ENCODE peak calls at places on chromosomes 2 and 18, in eight cellular contexts. L is effector memory CD4-positive, alpha-beta T cell; F is H1; X is body of pancreas; Z is ovary; N is Peyer's patch; G is tibial artery; P is A549. Q is an unnamed sample. For H3K4me1, the result is how much of the 10 kb centered on the place peaks cover.

GRCh38 chr2:16241166-16242160 is 301.1 kb downstream of the MYCN start:
- DNase-seq in L (no peak), F (no peak), X (no peak), Z (no peak), N (no peak), G (peak), P (no peak), Q (no peak)

GRCh38 chr18:57533399-57533884 is 53.1 kb downstream of the FECH start:
- DNase-seq in L (no peak), F (no peak), X (no peak), Z (no peak), N (no peak), G (no peak), P (no peak), Q (no peak)

GRCh38 chr2:12412898-12413305 is 303.8 kb upstream of the TRIB2 start:
- DNase-seq in L (peak), F (no peak), X (no peak), Z (no peak), N (no peak), G (no peak), P (no peak), Q (no peak)

GRCh38 chr2:135411646-135412045 is 119.4 kb downstream of the ZRANB3 start:
- DNase-seq in L (no peak), F (no peak), X (no peak), Z (no peak), N (no peak), G (no peak), P (no peak), Q (no peak)

GRCh38 chr2:28958689-28959088 is 22.4 kb upstream of the TOGARAM2 start:
- DNase-seq in L (peak), F (no peak), X (peak), Z (peak), N (peak), G (no peak), P (peak), Q (peak)

GRCh38 chr2:15826273-15826717 is 114.1 kb upstream of the MYCN start:
- DNase-seq in L (no peak), F (no peak), X (no peak), Z (no peak), N (no peak), G (no peak), P (no peak), Q (no peak)

GRCh38 chr2:75710220-75710576 is 517 bp downstream of the GCFC2 start:
- DNase-seq in L (no peak), F (no peak), X (no peak), Z (no peak), N (no peak), G (no peak), P (no peak), Q (no peak)

GRCh38 chr2:55099878-55100820 is 49.9 kb upstream of the RTN4 start:
- DNase-seq in L (no peak), F (no peak), X (no peak), Z (no peak), N (no peak), G (no peak), P (no peak), Q (no peak)

GRCh38 chr2:44949329-44950151 is 8.0 kb downstream of the SIX3 start:
- DNase-seq in L (no peak), F (no peak), X (no peak), Z (no peak), N (no peak), G (no peak), P (no peak), Q (no peak)

GRCh38 chr2:17851731-17852585 is 26.5 kb upstream of the KCNS3 start:
- DNase-seq in L (no peak), F (no peak), X (peak), Z (no peak), N (peak), G (no peak), P (peak), Q (peak)

GRCh38 chr2:73925853-73926492 is 707 bp upstream of the DGUOK start:
- DNase-seq in L (no peak), F (no peak), X (peak), Z (no peak), N (peak), G (no peak), P (no peak), Q (no peak)

GRCh38 chr2:1653137-1653789 is 91.1 kb downstream of the PXDN start:
- DNase-seq in L (no peak), F (no peak), X (peak), Z (peak), N (peak), G (peak), P (no peak), Q (no peak)

GRCh38 chr2:65374999-65375398 is 57.4 kb downstream of the SPRED2 start:
- DNase-seq in L (no peak), F (no peak), X (no peak), Z (no peak), N (no peak), G (no peak), P (no peak), Q (no peak)

GRCh38 chr18:79481041-79481790 is 85.5 kb downstream of the NFATC1 start:
- DNase-seq in L (no peak), F (no peak), X (no peak), Z (no peak), N (peak), G (peak), P (no peak), Q (no peak)

GRCh38 chr2:9771101-9771449 is 72.2 kb upstream of the TAF1B start:
- DNase-seq in L (no peak), F (no peak), X (no peak), Z (no peak), N (no peak), G (peak), P (no peak), Q (no peak)

GRCh38 chr2:202432776-202433175 is 56.6 kb downstream of the BMPR2 start:
- DNase-seq in L (no peak), F (no peak), X (no peak), Z (no peak), N (no peak), G (no peak), P (no peak), Q (no peak)

GRCh38 chr2:208069186-208069585 is 43.9 kb upstream of the PLEKHM3 start:
- DNase-seq in L (no peak), F (no peak), X (no peak), Z (no peak), N (no peak), G (no peak), P (no peak), Q (no peak)

GRCh38 chr18:21038201-21038600 is 73.4 kb downstream of the ROCK1 start:
- DNase-seq in L (no peak), F (no peak), X (no peak), Z (no peak), N (no peak), G (no peak), P (no peak), Q (no peak)

GRCh38 chr2:14831458-14831857 is 198.9 kb downstream of the LRATD1 start:
- DNase-seq in L (no peak), F (no peak), X (no peak), Z (no peak), N (no peak), G (no peak), P (no peak), Q (no peak)

GRCh38 chr2:200615247-200615646 is 29.4 kb downstream of the AOX1 start:
- DNase-seq in L (no peak), F (no peak), X (no peak), Z (no peak), N (no peak), G (no peak), P (peak), Q (no peak)

GRCh38 chr2:97907667-97908066 is 88.1 kb downstream of the TMEM131 start:
- DNase-seq in L (no peak), F (no peak), X (no peak), Z (no peak), N (no peak), G (no peak), P (no peak), Q (no peak)

GRCh38 chr2:38076250-38076709 is 329 bp upstream of the CYP1B1 start:
- DNase-seq in L (no peak), F (peak), X (peak), Z (peak), N (peak), G (peak), P (peak), Q (no peak)

GRCh38 chr2:36371963-36372391 is 16.4 kb downstream of the CRIM1 start:
- DNase-seq in L (no peak), F (no peak), X (no peak), Z (no peak), N (no peak), G (no peak), P (no peak), Q (no peak)

GRCh38 chr2:134628453-134628852 is 90.3 kb downstream of the TMEM163 start:
- DNase-seq in L (no peak), F (no peak), X (no peak), Z (no peak), N (no peak), G (no peak), P (no peak), Q (no peak)

GRCh38 chr2:178732913-178733312 is 74.3 kb downstream of the TTN start:
- DNase-seq in L (no peak), F (no peak), X (no peak), Z (no peak), N (no peak), G (no peak), P (no peak), Q (no peak)

GRCh38 chr2:65686928-65687521 is 254.6 kb upstream of the SPRED2 start:
- DNase-seq in L (no peak), F (no peak), X (no peak), Z (no peak), N (no peak), G (no peak), P (no peak), Q (no peak)

GRCh38 chr2:120949027-120949956 is 213.6 kb downstream of the GLI2 start:
- DNase-seq in L (no peak), F (no peak), X (peak), Z (no peak), N (no peak), G (no peak), P (peak), Q (no peak)

GRCh38 chr2:95316466-95317122 is 19.4 kb downstream of the KCNIP3 start:
- DNase-seq in L (no peak), F (no peak), X (no peak), Z (no peak), N (no peak), G (no peak), P (no peak), Q (no peak)
- H3K4me1 ChIP-seq in L (under half), F (under half), X (under half), Z (under half), N (under half), G (under half), P (under half), Q (under half)

DNA sequence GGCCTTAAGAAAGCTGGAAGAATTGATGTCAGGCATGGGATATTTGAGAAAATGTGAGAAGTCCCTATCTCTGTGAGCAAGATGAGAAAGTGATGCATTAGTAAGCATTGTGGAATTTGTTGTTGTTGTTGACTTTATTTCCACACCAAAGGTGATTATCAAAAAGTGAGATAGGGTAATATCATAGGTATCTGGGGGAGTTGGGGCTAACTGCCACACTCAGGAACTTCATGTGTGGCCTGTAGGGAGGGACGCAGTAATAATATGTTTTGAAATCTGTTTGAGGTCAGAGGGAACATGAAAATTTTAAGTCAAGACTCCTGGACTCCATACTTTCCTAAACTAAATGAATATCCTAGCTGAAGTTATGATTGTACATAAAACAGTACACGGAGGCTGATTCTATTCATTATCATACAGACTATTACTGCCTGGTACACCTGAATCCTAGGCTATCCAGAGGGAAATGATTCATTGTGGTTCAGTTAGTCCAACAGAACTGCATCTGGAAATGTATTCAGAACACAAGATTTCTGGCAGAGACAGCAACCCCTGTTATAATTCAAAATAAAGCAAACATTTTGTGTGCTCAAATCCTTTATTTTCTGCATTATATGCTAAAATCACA is 304.8 kb downstream of the CPS1 start:
- DNase-seq in L (no peak), F (no peak), X (no peak), Z (no peak), N (no peak), G (no peak), P (no peak), Q (no peak)
- H3K4me1 ChIP-seq in L (under half), F (under half), X (under half), Z (under half), N (under half), G (under half), P (under half), Q (under half)

GRCh38 chr2:80529466-80530165 is 225.1 kb upstream of the LRRTM1 start:
- DNase-seq in L (no peak), F (no peak), X (no peak), Z (no peak), N (no peak), G (no peak), P (no peak), Q (no peak)
- H3K4me1 ChIP-seq in L (under half), F (under half), X (under half), Z (under half), N (under half), G (under half), P (under half), Q (under half)

GRCh38 chr2:189115126-189115525 is 64.4 kb downstream of the COL5A2 start:
- DNase-seq in L (no peak), F (no peak), X (no peak), Z (no peak), N (no peak), G (no peak), P (no peak), Q (no peak)
- H3K4me1 ChIP-seq in L (under half), F (under half), X (under half), Z (under half), N (under half), G (under half), P (half or more), Q (under half)

DNA sequence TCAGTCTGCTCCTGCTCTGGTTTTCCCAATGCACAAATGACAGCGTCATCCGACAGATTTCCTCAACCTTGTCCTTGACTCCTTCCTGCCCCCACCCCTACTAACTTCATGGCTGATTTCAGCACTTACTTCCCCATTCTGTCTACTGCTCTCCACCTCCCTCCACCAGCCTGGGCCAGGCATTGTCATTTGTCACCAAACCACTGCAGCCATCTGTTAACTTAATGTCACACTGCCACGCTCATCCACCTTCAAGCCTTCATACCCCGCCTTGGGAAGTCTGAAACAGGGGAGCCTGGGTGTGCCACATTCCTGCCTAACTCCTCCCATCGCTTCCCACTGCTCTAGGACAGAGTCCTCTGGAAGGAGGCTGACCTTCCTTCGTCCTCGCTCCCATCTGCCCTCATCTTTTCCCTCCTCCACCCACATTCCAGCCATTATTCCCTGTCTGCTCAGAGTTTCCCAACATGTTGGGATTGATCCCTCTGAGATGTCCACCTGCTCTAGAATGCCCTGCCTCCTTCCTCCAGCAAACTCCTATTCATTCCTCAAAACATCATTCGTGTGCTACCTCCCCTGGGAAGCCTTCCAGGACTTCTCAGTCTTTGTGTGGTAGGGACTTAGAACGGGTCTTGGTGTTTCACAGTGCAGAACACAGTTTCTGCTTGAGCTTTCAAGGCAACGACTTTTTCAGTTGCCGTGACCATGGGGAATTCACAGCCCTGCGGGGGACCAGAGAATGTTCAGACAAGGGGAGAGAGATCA is 42.2 kb upstream of the SMAD7 start:
- DNase-seq in L (no peak), F (no peak), X (no peak), Z (no peak), N (peak), G (no peak), P (no peak), Q (no peak)
- H3K4me1 ChIP-seq in L (under half), F (under half), X (under half), Z (under half), N (under half), G (under half), P (half or more), Q (half or more)

GRCh38 chr18:60188943-60189342 is 183.6 kb downstream of the MC4R start:
- DNase-seq in L (no peak), F (no peak), X (no peak), Z (no peak), N (no peak), G (no peak), P (no peak), Q (no peak)
- H3K4me1 ChIP-seq in L (under half), F (under half), X (under half), Z (under half), N (under half), G (under half), P (under half), Q (under half)

DNA sequence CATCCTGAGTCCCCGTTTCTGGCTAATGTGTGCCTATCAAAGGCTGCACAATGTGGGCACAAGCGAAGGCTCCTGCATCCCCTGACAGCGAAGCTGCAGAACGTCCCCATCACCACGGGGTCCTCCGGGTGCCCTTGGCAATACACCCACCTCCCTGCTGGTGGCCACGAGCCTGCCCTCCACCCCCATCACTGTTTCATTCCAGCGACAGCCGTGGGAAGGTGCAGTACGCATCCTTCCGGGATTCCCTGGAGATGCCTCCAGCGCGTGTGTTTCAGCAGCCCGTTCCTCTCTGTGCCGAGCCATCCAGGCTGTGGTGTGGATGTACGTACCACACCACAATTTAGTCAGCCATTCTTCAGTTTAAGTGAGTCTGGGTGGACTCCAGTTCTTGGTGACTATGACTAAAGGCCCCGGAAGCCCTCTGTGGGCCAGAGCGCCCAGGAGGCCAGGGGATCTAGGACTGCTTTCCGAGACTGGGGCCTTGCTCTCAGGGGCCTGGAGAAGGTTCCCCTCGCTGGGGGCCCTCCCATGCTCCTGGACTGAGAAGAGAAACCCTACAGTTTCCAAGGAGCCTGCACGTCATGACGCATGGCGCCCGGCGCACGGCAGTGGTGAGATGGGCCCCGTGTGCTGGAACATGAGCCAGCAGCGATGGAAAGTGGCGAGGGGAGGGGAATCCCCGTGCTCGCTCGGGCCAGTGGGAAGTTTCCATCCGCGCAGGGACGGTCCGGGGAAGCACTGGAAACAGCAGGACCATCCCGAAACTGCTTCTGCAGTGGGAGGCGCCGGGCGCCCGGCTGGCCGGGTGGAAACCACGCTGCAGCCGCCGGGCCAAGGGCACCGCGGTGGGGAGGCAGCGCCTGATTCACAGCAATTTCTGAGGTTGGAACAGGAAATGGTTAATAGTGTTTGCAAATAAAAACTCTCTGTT is 4.6 kb upstream of the PDCD1 start:
- DNase-seq in L (no peak), F (no peak), X (no peak), Z (peak), N (peak), G (no peak), P (no peak), Q (no peak)
- H3K4me1 ChIP-seq in L (under half), F (under half), X (under half), Z (under half), N (under half), G (under half), P (under half), Q (under half)

GRCh38 chr2:236847023-236847422 is 238.7 kb upstream of the COPS8 start:
- DNase-seq in L (no peak), F (no peak), X (no peak), Z (no peak), N (no peak), G (peak), P (no peak), Q (no peak)

GRCh38 chr2:236847538-236848263 is 238.0 kb upstream of the COPS8 start:
- DNase-seq in L (no peak), F (peak), X (no peak), Z (no peak), N (no peak), G (peak), P (no peak), Q (no peak)

GRCh38 chr2:236848467-236848866 is 237.2 kb upstream of the COPS8 start:
- DNase-seq in L (no peak), F (no peak), X (no peak), Z (no peak), N (no peak), G (peak), P (no peak), Q (no peak)

GRCh38 chr2:236849940-236850339 is 235.7 kb upstream of the COPS8 start:
- DNase-seq in L (no peak), F (no peak), X (no peak), Z (no peak), N (no peak), G (peak), P (no peak), Q (no peak)

GRCh38 chr2:236849508-236849907 is 236.2 kb upstream of the COPS8 start:
- DNase-seq in L (no peak), F (no peak), X (no peak), Z (no peak), N (no peak), G (no peak), P (no peak), Q (no peak)
- H3K4me1 ChIP-seq in L (under half), F (under half), X (under half), Z (under half), N (under half), G (under half), P (under half), Q (under half)

DNA sequence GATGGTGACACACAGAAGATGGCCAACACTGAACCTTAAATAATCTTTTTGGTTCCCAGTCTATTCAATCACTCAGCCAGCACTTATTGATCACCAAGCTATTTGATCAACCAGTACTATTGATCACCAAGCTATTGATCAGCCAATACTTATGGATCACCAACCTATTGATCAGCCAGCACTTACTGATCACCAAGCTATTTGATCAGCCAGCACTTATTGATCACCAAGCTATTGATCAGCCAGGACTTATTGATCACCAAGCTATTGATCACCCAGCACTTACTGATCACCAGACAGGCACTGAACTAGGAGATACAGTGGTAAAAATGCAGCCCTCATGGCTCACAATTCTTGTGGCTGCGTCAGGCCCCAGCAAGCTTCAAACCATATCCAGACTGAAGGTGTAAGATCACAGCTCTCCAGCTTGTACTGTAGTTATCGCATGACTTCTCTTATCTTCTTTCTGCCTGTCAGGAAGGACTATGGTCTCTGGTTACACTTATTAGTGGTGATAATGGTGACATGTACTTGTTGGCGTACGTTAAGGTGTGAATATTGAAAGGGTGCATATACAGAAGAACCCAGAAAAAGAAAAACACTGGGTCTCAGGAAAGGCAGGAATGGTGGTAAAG is 18.4 kb upstream of the B3GNT2 start:
- DNase-seq in L (no peak), F (no peak), X (no peak), Z (no peak), N (no peak), G (no peak), P (no peak), Q (no peak)
- H3K4me1 ChIP-seq in L (under half), F (under half), X (under half), Z (under half), N (under half), G (under half), P (under half), Q (under half)

Q was measured in Panc1.